ENCODE peak calls at places on chromosomes 4 and X, in eight cellular contexts. G is HCT116, H is psoas muscle, W is lower lobe of right lung, P is GM23248, F is neural progenitor cell, E is neuronal stem cell, M is trophoblast cell. Y is an unnamed sample. For H3K27me3, the result is how much of the 10 kb centered on the place peaks cover.

GRCh38 chrX:137748827-137749226 is 182.9 kb downstream of the ZIC3 start:
- DNase-seq in M (no peak), P (no peak), W (no peak), E (no peak), H (no peak), F (peak), G (no peak), Y (no peak)

GRCh38 chr4:168484626-168485025 is 4.3 kb upstream of the DDX60L start:
- DNase-seq in M (peak), G (no peak), H (no peak), W (no peak), P (peak), E (no peak), F (no peak), Y (no peak)

GRCh38 chr4:43709443-43709842 is 739.2 kb downstream of the KCTD8 start:
- DNase-seq in E (no peak), W (no peak), G (no peak), P (no peak), H (no peak), M (no peak), F (no peak), Y (no peak)

GRCh38 chr4:152773953-152774352 is 5.6 kb downstream of the TIGD4 start:
- DNase-seq in F (no peak), M (no peak), P (no peak), W (no peak), G (no peak), E (no peak), H (no peak), Y (no peak)

GRCh38 chr4:119623025-119623424 is 5.6 kb downstream of the PDE5A start:
- DNase-seq in M (no peak), W (no peak), F (no peak), H (no peak), P (peak), G (no peak), E (no peak), Y (peak)

GRCh38 chr4:123749408-123749807 is 352.8 kb downstream of the SPRY1 start:
- DNase-seq in P (no peak), H (peak), W (no peak), E (no peak), G (no peak), M (no peak), F (no peak), Y (no peak)

GRCh38 chrX:20205927-20206708 is 60.6 kb downstream of the RPS6KA3 start:
- DNase-seq in M (no peak), F (no peak), P (no peak), W (no peak), H (peak), E (no peak), G (no peak), Y (no peak)

GRCh38 chr4:81052119-81053068 is 21.9 kb downstream of the BMP3 start:
- DNase-seq in M (peak), F (peak), E (peak), W (peak), P (peak), G (peak), H (peak), Y (peak)

GRCh38 chrX:71542411-71542810 is 9.5 kb downstream of the OGT start:
- DNase-seq in P (peak), M (no peak), E (no peak), F (no peak), W (no peak), H (no peak), G (no peak), Y (no peak)

GRCh38 chr4:26206339-26206738 is 114.5 kb upstream of the RBPJ start:
- DNase-seq in M (no peak), E (no peak), P (peak), W (no peak), G (no peak), H (no peak), F (no peak), Y (no peak)
- H3K27me3 ChIP-seq in M (under half), E (under half), P (under half), W (under half), G (under half), H (under half), F (under half), Y (under half)

DNA sequence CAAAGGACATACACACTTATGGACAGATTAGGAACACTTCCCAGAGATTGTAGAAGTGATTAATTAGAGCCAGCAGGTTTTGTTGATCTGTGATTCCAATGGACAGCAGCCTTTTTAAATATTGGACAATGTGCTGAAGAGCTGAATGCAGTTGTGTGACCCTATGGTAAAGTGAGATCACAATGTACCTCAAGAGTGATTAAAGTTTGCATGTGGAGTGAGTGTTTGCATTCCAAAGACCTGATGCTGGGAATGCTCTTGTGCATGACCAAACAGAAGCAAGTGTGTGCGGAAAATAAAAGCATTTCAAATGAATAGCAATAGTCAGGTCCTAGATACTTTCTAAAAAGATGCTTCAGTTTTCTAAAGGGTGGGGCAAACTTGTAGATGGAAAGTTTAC is 154.1 kb downstream of the BANK1 start:
- DNase-seq in M (no peak), H (no peak), W (no peak), G (no peak), P (peak), E (no peak), F (peak), Y (peak)
- H3K27me3 ChIP-seq in M (under half), H (under half), W (under half), G (under half), P (under half), E (under half), F (under half), Y (under half)

DNA sequence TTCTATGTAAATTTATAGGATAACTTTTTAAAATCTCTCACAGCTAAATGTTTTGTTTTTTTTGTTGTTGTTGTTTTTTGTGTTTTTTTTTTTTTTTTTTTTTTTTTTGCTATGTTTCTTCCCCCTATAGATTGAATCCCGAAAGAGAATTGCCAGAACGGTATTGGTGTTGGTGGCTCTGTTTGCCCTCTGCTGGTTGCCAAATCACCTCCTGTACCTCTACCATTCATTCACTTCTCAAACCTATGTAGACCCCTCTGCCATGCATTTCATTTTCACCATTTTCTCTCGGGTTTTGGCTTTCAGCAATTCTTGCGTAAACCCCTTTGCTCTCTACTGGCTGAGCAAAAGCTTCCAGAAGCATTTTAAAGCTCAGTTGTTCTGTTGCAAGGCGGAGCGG is 4.1 kb downstream of the BRS3 start:
- DNase-seq in H (no peak), M (no peak), W (no peak), G (no peak), P (no peak), F (peak), E (no peak), Y (no peak)
- H3K27me3 ChIP-seq in H (under half), M (under half), W (under half), G (under half), P (under half), F (under half), E (under half), Y (under half)

DNA sequence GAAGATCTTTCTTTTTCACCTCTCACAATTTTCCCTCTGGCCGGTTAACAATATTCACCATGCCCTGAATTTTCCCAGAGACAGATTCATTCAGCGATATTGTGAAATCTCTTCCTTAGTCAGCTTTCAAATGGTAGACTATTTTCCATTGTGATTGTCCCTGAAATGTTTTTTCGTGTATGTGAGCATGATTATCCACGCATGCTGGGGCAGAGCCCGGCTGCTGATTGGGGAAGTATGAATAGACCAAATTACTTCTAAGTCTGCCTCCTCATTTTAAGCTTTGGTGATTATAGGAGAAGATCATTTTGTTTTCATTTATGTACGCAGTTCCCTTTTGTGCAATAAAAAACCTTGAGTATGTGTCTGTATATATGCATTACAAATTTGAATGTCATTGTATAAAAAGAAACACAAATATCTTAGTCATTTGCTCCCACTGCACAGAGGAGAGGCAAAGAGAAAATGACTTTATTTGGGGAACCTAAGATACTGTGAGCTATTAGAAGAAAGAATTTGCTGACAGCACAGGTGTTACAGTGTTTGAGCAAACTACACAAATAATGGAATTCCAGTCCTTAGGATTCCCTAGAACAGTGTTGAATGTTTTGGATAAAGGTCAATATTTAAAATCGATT is 11.3 kb downstream of the DTHD1 start:
- DNase-seq in H (no peak), E (no peak), G (no peak), M (no peak), F (no peak), P (peak), W (no peak), Y (no peak)
- H3K27me3 ChIP-seq in H (under half), E (under half), G (under half), M (under half), F (under half), P (under half), W (under half), Y (under half)

GRCh38 chr4:22490718-22491330 is 25.0 kb downstream of the ADGRA3 start:
- DNase-seq in P (no peak), G (no peak), E (no peak), F (no peak), M (no peak), W (no peak), H (no peak), Y (no peak)
- H3K27me3 ChIP-seq in P (under half), G (under half), E (under half), F (under half), M (under half), W (under half), H (under half), Y (under half)

DNA sequence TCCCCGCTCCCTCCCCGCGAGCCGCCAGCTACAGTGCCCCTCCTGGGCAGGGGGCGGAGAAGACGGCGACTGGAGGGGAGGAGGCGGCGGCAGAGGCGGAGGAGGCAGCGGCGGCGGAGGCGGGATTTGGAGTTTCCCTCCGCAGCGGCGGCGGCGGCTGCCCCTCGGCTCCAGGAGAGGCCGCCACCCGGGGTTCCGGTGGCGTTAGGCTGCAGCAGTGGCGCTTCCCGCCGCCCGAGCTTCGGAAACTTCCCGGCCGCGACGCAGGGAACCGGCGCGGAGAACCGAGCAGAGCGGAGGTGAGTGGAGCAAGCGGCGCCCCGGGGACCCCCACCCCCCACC is 4.7 kb upstream of the DUSP9 start:
- DNase-seq in G (no peak), E (no peak), W (no peak), H (no peak), P (peak), M (no peak), F (peak), Y (no peak)
- H3K27me3 ChIP-seq in G (under half), E (under half), W (under half), H (under half), P (under half), M (half or more), F (half or more), Y (under half)

GRCh38 chrX:10755477-10756334 is 135.3 kb upstream of the MID1 start:
- DNase-seq in W (no peak), M (peak), E (peak), H (no peak), P (peak), G (no peak), F (peak), Y (peak)

GRCh38 chrX:10759400-10759799 is 139.0 kb upstream of the MID1 start:
- DNase-seq in M (no peak), G (no peak), E (no peak), F (no peak), P (no peak), W (no peak), H (no peak), Y (no peak)

GRCh38 chrX:10756365-10756915 is 136.1 kb upstream of the MID1 start:
- DNase-seq in F (no peak), M (peak), W (no peak), H (no peak), P (peak), G (peak), E (no peak), Y (peak)

GRCh38 chrX:10761447-10761846 is 141.1 kb upstream of the MID1 start:
- DNase-seq in P (no peak), F (no peak), E (no peak), W (no peak), G (no peak), M (no peak), H (no peak), Y (no peak)
- H3K27me3 ChIP-seq in P (under half), F (under half), E (under half), W (under half), G (under half), M (under half), H (under half), Y (under half)

Y was measured in SJSA1.